ENCODE peak calls at places on chromosomes 5 and 9, in six cellular contexts. V, H, K, U, R and C are unnamed samples.

GRCh38 chr5:106094128-106094726 is 1576.5 kb downstream of the EFNA5 start:
- DNase-seq in V (peak), H (no peak), K (no peak), U (no peak), R (peak), C (no peak)

GRCh38 chr5:83473344-83474169 is 2.0 kb downstream of the VCAN start:
- DNase-seq in V (peak), H (peak), K (peak), U (peak), R (peak), C (peak)

GRCh38 chr5:165130656-165131055 is 1625.2 kb downstream of the MAT2B start:
- DNase-seq in V (no peak), H (no peak), K (no peak), U (no peak), R (no peak), C (no peak)

GRCh38 chr5:74099538-74099937 is 473.5 kb downstream of the ARHGEF28 start:
- DNase-seq in V (no peak), H (no peak), K (no peak), U (no peak), R (no peak), C (no peak)

GRCh38 chr9:116156621-116157314 is 3.2 kb downstream of the PAPPA start:
- DNase-seq in V (no peak), H (peak), K (peak), U (peak), R (no peak), C (no peak)

GRCh38 chr5:123844873-123845272 is 332.9 kb downstream of the CSNK1G3 start:
- DNase-seq in V (no peak), H (no peak), K (no peak), U (no peak), R (no peak), C (no peak)

GRCh38 chr9:81563020-81563407 is 126.3 kb downstream of the TLE1 start:
- DNase-seq in V (no peak), H (no peak), K (no peak), U (no peak), R (no peak), C (no peak)

GRCh38 chr5:57172466-57172961 is 1.3 kb upstream of the GPBP1 start:
- DNase-seq in V (no peak), H (no peak), K (no peak), U (no peak), R (no peak), C (no peak)

GRCh38 chr9:131111186-131111853 is 14.1 kb upstream of the NUP214 start:
- DNase-seq in V (no peak), H (no peak), K (no peak), U (no peak), R (no peak), C (no peak)

GRCh38 chr5:172071244-172071875 is 64.9 kb upstream of the FBXW11 start:
- DNase-seq in V (no peak), H (no peak), K (no peak), U (no peak), R (no peak), C (no peak)

GRCh38 chr9:99104459-99105151 is at the start of gene TGFBR1:
- DNase-seq in V (peak), H (peak), K (peak), U (peak), R (no peak), C (peak)

GRCh38 chr9:99101812-99102211 is 3.1 kb upstream of the TGFBR1 start:
- DNase-seq in V (no peak), H (no peak), K (no peak), U (no peak), R (no peak), C (no peak)

GRCh38 chr9:99103909-99104458 is 929 bp upstream of the TGFBR1 start:
- DNase-seq in V (no peak), H (peak), K (peak), U (peak), R (no peak), C (no peak)

GRCh38 chr9:99103505-99103904 is 1.4 kb upstream of the TGFBR1 start:
- DNase-seq in V (no peak), H (no peak), K (no peak), U (no peak), R (no peak), C (no peak)

DNA sequence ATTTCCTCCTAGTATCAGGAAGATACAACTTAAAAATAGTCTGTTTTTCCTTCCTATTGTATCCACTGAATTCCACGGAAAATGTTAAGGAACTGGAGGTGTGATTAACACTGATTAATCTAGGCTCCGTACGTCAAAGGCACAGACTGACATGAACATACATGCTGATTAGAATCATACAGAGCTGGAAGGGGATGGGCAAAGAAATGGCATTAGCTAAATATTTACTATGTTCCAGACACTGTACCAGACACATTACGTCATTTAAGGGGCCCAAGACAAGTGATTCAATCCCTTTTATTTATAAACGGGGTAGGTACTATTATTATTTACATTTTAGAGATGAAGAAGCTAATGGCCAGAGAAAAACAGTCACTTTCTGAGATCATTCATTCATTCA is 1.9 kb upstream of the TGFBR1 start:
- DNase-seq in V (no peak), H (no peak), K (no peak), U (no peak), R (no peak), C (no peak)
- H3K27ac ChIP-seq in V (no peak), H (peak), K (peak), U (no peak), R (no peak), C (no peak)

GRCh38 chr5:111551120-111551519 is 38.8 kb upstream of the STARD4 start:
- DNase-seq in V (no peak), H (no peak), K (no peak), U (no peak), R (no peak), C (no peak)
- H3K27ac ChIP-seq in V (no peak), H (peak), K (peak), U (peak), R (no peak), C (no peak)

DNA sequence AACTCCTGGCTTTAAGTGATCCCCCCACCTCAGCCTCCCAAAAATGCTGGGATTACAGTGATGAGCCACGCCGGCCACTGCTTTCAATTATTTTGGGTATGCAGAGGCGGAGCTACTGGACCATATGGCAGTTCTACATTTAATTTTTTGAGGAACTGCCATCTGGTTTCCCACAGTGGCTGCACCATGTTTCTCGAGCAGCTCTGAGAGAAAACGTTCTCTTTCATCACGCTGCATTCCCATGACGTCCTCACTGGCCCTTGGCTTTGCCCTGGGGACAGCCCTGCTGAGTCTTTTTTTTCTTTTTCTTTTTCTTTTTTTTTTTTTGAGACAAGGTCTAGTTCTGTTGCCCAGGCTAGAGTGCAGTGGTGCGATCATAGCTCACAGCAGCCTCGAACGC is 35.5 kb upstream of the GRHPR start:
- DNase-seq in V (no peak), H (no peak), K (no peak), U (no peak), R (no peak), C (no peak)
- H3K27ac ChIP-seq in V (no peak), H (no peak), K (no peak), U (no peak), R (no peak), C (no peak)

DNA sequence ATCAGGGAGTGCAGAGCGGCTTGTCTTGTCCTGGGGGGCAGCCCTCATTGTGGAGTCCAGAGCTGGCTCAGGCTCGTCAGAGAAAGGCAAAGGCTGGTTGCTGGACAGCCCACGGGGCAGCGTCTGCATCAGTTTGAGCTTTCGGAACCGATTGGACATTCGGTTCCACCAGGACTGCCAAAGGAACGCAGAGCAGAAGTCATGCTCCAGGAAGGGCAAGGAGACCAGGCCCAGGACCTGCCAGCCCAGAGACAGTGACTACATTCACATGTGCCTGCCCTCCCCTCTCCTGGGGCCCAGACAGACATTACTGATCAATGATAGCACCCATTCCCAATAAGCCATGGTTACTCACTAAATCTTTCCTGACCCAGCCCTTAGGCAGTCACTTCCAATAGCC is 18.1 kb downstream of the ANKS6 start:
- DNase-seq in V (no peak), H (no peak), K (no peak), U (no peak), R (no peak), C (no peak)
- H3K27ac ChIP-seq in V (no peak), H (no peak), K (no peak), U (no peak), R (no peak), C (no peak)

GRCh38 chr9:23740531-23740930 is 85.5 kb downstream of the ELAVL2 start:
- DNase-seq in V (no peak), H (no peak), K (no peak), U (no peak), R (no peak), C (no peak)

GRCh38 chr9:23739753-23740152 is 86.3 kb downstream of the ELAVL2 start:
- DNase-seq in V (no peak), H (no peak), K (no peak), U (no peak), R (no peak), C (no peak)

GRCh38 chr9:23743041-23743440 is 83.0 kb downstream of the ELAVL2 start:
- DNase-seq in V (no peak), H (no peak), K (no peak), U (no peak), R (no peak), C (no peak)

GRCh38 chr9:23746317-23746716 is 79.7 kb downstream of the ELAVL2 start:
- DNase-seq in V (no peak), H (no peak), K (no peak), U (no peak), R (no peak), C (no peak)

GRCh38 chr9:23741304-23741800 is 84.7 kb downstream of the ELAVL2 start:
- DNase-seq in V (no peak), H (no peak), K (no peak), U (no peak), R (no peak), C (no peak)
- H3K27ac ChIP-seq in V (no peak), H (no peak), K (no peak), U (no peak), R (no peak), C (no peak)

GRCh38 chr5:179455320-179455719 is 95.0 kb upstream of the RUFY1 start:
- DNase-seq in V (no peak), H (no peak), K (no peak), U (no peak), R (no peak), C (no peak)
- H3K27ac ChIP-seq in V (no peak), H (no peak), K (no peak), U (no peak), R (no peak), C (no peak)

DNA sequence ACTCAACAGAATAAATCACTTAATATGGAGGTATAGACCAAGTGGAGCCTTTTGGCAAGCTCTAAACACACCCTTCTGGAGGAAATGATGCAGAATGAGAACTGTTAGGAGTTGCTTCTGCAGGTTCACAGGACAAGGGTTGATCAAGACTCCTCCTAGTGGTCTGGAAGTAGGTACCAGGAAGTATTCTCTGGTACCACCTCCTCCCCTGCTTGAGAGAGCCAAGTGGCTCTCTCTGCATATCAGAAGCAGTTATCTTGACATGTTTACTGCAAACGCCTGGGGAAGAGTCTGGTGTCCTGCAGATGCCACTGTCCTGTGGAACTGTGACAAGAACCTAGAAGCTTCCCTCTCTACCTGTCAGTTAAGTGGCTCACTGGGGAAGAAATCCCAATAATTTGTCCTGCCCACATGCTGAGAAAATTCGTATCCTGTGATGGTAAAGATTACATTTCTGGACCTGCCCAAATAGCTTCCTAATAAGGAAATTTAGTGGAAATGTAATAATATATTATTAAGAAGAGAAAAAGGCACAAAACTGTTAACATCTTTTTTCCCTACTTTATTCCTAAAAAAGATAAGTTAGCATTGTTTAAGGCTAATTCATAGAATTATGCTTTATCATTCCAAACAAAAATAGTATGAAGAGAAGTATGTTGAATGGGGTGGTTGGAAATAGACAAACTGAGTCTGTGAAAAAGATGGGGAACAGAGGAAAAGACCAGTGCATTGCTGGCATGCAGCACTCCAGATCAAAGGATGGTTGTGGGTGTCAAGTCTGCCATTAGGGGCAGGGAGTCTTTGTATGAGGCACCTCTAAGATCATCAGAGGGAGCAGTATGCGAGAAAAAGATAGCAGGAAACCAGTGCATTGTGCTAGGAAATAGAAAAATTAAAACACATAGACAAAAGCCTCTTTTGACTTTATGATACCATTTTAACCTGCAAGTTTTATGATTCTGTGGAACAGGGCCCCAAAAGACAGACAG is 118.8 kb downstream of the CDC42SE2 start:
- DNase-seq in V (peak), H (no peak), K (no peak), U (no peak), R (peak), C (no peak)
- H3K27ac ChIP-seq in V (peak), H (no peak), K (no peak), U (no peak), R (no peak), C (peak)